ENCODE peak calls at places on chromosomes 13 and 19, in ten cellular contexts. Z is uterus, K is endodermal cell, O is stomach, F is heart right ventricle, M is fibroblast of lung, I is nephron progenitor cell, L is HFFc6, B is BE2C, H is WERI-Rb-1. W is an unnamed sample.

GRCh38 chr19:58153386-58153785 is 2.8 kb upstream of the ZNF329 start:
- DNase-seq in I (no peak), Z (no peak), L (no peak), F (no peak), O (no peak), H (no peak), M (no peak), K (no peak), B (no peak), W (no peak)

GRCh38 chr13:48492123-48493075 is 40.5 kb downstream of the RCBTB2 start:
- DNase-seq in Z (peak; percentile 68), I (no peak), B (peak; percentile 83), O (peak; percentile 52), F (peak; percentile 88), M (no peak), L (peak; percentile 68), K (no peak), H (no peak), W (no peak)

GRCh38 chr19:16301999-16302694 is 22.5 kb upstream of the KLF2 start:
- DNase-seq in I (no peak), M (peak; percentile 78), H (no peak), L (peak; percentile 32), Z (no peak), O (peak; percentile 70), B (no peak), F (no peak), K (no peak), W (no peak)

GRCh38 chr19:29001006-29001921 is 211.7 kb downstream of the UQCRFS1 start:
- DNase-seq in K (no peak), B (no peak), L (no peak), I (no peak), F (no peak), H (no peak), Z (peak; percentile 39), M (no peak), O (no peak), W (no peak)

GRCh38 chr13:52599853-52600603 is 42.2 kb upstream of the HNRNPA1L2 start:
- DNase-seq in B (peak; percentile 73), O (no peak), L (no peak), I (peak; percentile 77), H (peak; percentile 34), F (peak; percentile 17), Z (peak; percentile 36), K (peak; percentile 86), M (peak; percentile 35), W (peak; percentile 54)

GRCh38 chr19:49425922-49426592 is 869 bp downstream of the GFY start:
- DNase-seq in H (peak; percentile 88), L (no peak), F (no peak), K (peak; percentile 96), B (peak; percentile 51), M (no peak), Z (no peak), I (peak; percentile 80), O (no peak), W (no peak)

GRCh38 chr19:17282488-17283256 is 971 bp downstream of the ANKLE1 start:
- DNase-seq in O (peak; percentile 93), B (peak; percentile 92), I (peak; percentile 93), M (peak; percentile 64), H (peak; percentile 92), Z (peak; percentile 76), L (peak; percentile 70), K (peak; percentile 96), F (peak; percentile 78), W (peak; percentile 86)

GRCh38 chr19:18789883-18790565 is 1.1 kb downstream of the COMP start:
- DNase-seq in O (no peak), K (peak; percentile 89), I (peak; percentile 72), F (no peak), M (peak; percentile 25), H (peak; percentile 81), B (no peak), L (no peak), Z (no peak), W (no peak)

GRCh38 chr19:49016067-49016839 is 638 bp downstream of the LHB start:
- DNase-seq in K (no peak), M (no peak), Z (no peak), O (no peak), I (no peak), L (no peak), F (no peak), H (no peak), B (no peak), W (no peak)

GRCh38 chr19:30739394-30739793 is 367.2 kb downstream of the ZNF536 start:
- DNase-seq in O (no peak), I (no peak), H (no peak), Z (peak; percentile 49), B (no peak), M (no peak), K (no peak), F (no peak), L (no peak), W (no peak)

GRCh38 chr13:47299316-47299715 is 402.5 kb upstream of the HTR2A start:
- DNase-seq in F (no peak), H (no peak), I (no peak), O (no peak), L (no peak), K (no peak), Z (no peak), M (peak; percentile 60), B (no peak), W (no peak)

GRCh38 chr13:76350399-76350798 is 535.8 kb downstream of the KCTD12 start:
- DNase-seq in L (no peak), I (no peak), B (no peak), Z (no peak), K (no peak), M (no peak), O (peak; percentile 52), H (no peak), F (no peak), W (no peak)

GRCh38 chr13:25688524-25688923 is 316.8 kb downstream of the ATP8A2 start:
- DNase-seq in I (no peak), Z (no peak), M (no peak), L (no peak), O (no peak), K (no peak), B (no peak), H (peak; percentile 41), F (no peak), W (no peak)

DNA sequence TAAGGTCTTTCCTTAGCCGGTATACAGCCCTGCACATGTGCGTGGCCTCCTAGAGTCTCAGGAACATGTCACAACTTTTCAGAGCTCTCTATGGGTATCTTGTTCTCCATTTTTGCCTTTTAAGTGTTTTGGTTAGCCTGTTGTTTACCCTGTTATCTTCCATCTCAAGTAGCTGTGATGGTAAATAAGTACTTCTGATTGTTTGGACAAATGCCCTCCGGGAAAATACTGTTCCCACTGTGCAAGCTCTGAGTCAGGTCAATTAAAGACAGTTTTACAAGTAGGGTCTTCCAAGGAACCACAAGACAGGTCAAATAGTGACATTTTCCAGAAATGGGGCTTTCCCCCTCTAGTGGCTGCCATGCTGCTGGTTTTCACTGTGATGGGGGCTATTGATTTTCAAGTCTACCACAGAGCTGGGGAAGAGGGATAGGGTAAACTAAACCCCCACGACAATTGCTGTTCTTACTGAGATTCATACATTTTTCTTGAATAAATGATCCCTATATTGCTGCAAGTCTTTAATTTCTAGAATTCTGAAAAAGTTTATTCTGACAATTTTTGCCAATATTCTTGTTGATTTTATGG is 109.5 kb downstream of the TM9SF2 start:
- DNase-seq in I (no peak), H (no peak), O (no peak), B (no peak), F (no peak), M (no peak), Z (no peak), K (no peak), L (no peak), W (no peak)
- TF ChIP-seq CTCF in I (no peak), H (peak; percentile 44), O (no peak), B (peak; percentile 46), F (no peak), M (peak; percentile 28), Z (no peak), K (peak; percentile 68), L (peak; percentile 56), W (peak; percentile 27)

DNA sequence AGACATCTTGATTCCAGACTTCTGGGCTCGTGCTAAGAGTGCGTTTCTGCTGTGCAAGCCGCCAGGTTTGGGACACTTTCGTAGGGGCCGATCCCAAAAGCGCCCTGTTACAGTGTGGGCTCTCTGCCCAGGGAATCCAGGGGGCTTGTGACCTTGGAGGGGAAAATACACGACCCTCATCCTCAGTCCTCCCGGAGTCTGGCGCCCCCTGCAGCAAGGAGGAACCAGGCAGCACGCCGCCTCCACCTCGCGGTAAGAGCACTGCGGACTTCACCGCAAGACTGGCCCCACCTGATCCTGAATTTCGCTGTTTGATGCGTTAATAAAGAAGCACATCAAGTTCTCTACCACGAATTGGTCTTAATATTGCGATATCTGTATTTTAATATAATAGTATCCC is 5.2 kb downstream of the POLRMT start:
- DNase-seq in M (no peak), I (peak; percentile 43), K (peak; percentile 85), L (no peak), B (no peak), Z (no peak), O (no peak), F (no peak), H (peak; percentile 45), W (no peak)
- TF ChIP-seq CTCF in M (peak; percentile 42), I (no peak), K (peak; percentile 76), L (peak; percentile 71), B (peak; percentile 53), Z (no peak), O (peak; percentile 16), F (peak; percentile 7), H (peak; percentile 82), W (peak; percentile 24)

GRCh38 chr13:74074723-74075122 is 59.5 kb downstream of the KLF12 start:
- DNase-seq in K (no peak), L (peak; percentile 17), H (no peak), F (no peak), B (no peak), O (no peak), I (no peak), M (peak; percentile 66), Z (no peak), W (no peak)
- TF ChIP-seq CTCF in K (no peak), L (no peak), H (no peak), F (no peak), B (no peak), O (no peak), I (no peak), M (no peak), Z (no peak), W (no peak)

GRCh38 chr19:45476349-45476717 is 8.5 kb downstream of the FOSB start:
- DNase-seq in Z (no peak), L (peak; percentile 43), F (no peak), H (no peak), K (no peak), M (no peak), B (no peak), O (no peak), I (no peak), W (no peak)

GRCh38 chr19:45475537-45476348 is 7.9 kb downstream of the FOSB start:
- DNase-seq in Z (no peak), O (no peak), H (no peak), B (no peak), L (peak; percentile 70), I (no peak), M (no peak), K (no peak), F (no peak), W (no peak)

GRCh38 chr19:45478454-45479238 is 10.8 kb downstream of the FOSB start:
- DNase-seq in Z (peak; percentile 88), M (peak; percentile 94), I (peak; percentile 88), B (peak; percentile 88), H (peak; percentile 91), F (peak; percentile 86), L (peak; percentile 90), K (peak; percentile 95), O (peak; percentile 86), W (peak; percentile 81)

GRCh38 chr19:45477216-45477615 is 9.4 kb downstream of the FOSB start:
- DNase-seq in K (no peak), M (no peak), B (no peak), O (no peak), Z (no peak), I (no peak), H (no peak), F (no peak), L (peak; percentile 32), W (no peak)

GRCh38 chr19:45477713-45478453 is 10.1 kb downstream of the FOSB start:
- DNase-seq in F (no peak), M (no peak), K (no peak), L (no peak), Z (no peak), I (no peak), O (no peak), B (no peak), H (no peak), W (no peak)
- TF ChIP-seq CTCF in F (no peak), M (no peak), K (no peak), L (peak; percentile 40), Z (no peak), I (peak; percentile 49), O (no peak), B (no peak), H (no peak), W (no peak)